ENCODE peak calls at places on chromosomes 11 and 22, in seven cellular contexts. One of them, this sample, is unnamed.

GRCh38 chr22:40403651-40404050 is 33.3 kb downstream of the SGSM3 start:
- DNase-seq in GM12878: no peak
- DNase-seq in K562: no peak
- DNase-seq in H1: no peak
- DNase-seq in SK-N-SH: no peak
- DNase-seq in Panc1: no peak
- DNase-seq in HepG2: no peak
- DNase-seq in this sample: no peak

GRCh38 chr11:117300301-117300700 is 9.2 kb downstream of the BACE1-AS start:
- DNase-seq in GM12878: no peak
- DNase-seq in K562: no peak
- DNase-seq in H1: peak; percentile 63
- DNase-seq in SK-N-SH: peak; percentile 76
- DNase-seq in Panc1: no peak
- DNase-seq in HepG2: peak; percentile 52
- DNase-seq in this sample: no peak

GRCh38 chr11:95790933-95791247 is 592 bp downstream of the CEP57 start:
- DNase-seq in GM12878: peak; percentile 24
- DNase-seq in K562: peak; percentile 88
- DNase-seq in H1: no peak
- DNase-seq in SK-N-SH: peak; percentile 18
- DNase-seq in Panc1: no peak
- DNase-seq in HepG2: peak; percentile 82
- DNase-seq in this sample: peak; percentile 28

GRCh38 chr11:106842134-106842533 is 176.1 kb downstream of the GUCY1A2 start:
- DNase-seq in GM12878: no peak
- DNase-seq in K562: no peak
- DNase-seq in H1: no peak
- DNase-seq in SK-N-SH: no peak
- DNase-seq in Panc1: no peak
- DNase-seq in HepG2: no peak
- DNase-seq in this sample: no peak

GRCh38 chr22:20957691-20958440 is 9.2 kb upstream of the AIFM3 start:
- DNase-seq in GM12878: no peak
- DNase-seq in K562: no peak
- DNase-seq in H1: peak; percentile 70
- DNase-seq in SK-N-SH: peak; percentile 25
- DNase-seq in Panc1: no peak
- DNase-seq in HepG2: no peak
- DNase-seq in this sample: no peak

GRCh38 chr22:23149743-23150238 is 4.5 kb downstream of the RAB36 start:
- DNase-seq in GM12878: no peak
- DNase-seq in K562: no peak
- DNase-seq in H1: no peak
- DNase-seq in SK-N-SH: no peak
- DNase-seq in Panc1: no peak
- DNase-seq in HepG2: no peak
- DNase-seq in this sample: no peak

GRCh38 chr11:31601635-31602282 is 92.2 kb downstream of the ELP4 start:
- DNase-seq in GM12878: no peak
- DNase-seq in K562: no peak
- DNase-seq in H1: no peak
- DNase-seq in SK-N-SH: no peak
- DNase-seq in Panc1: no peak
- DNase-seq in HepG2: no peak
- DNase-seq in this sample: no peak

GRCh38 chr11:64239662-64240466 is 1.0 kb upstream of the FKBP2 start:
- DNase-seq in GM12878: peak; percentile 36
- DNase-seq in K562: peak; percentile 64
- DNase-seq in H1: no peak
- DNase-seq in SK-N-SH: no peak
- DNase-seq in Panc1: no peak
- DNase-seq in HepG2: no peak
- DNase-seq in this sample: no peak

GRCh38 chr22:37259540-37260029 is 15.5 kb upstream of the RAC2 start:
- DNase-seq in GM12878: no peak
- DNase-seq in K562: peak; percentile 68
- DNase-seq in H1: peak; percentile 67
- DNase-seq in SK-N-SH: peak; percentile 58
- DNase-seq in Panc1: no peak
- DNase-seq in HepG2: no peak
- DNase-seq in this sample: peak; percentile 54

GRCh38 chr11:47918882-47919495 is 61.4 kb upstream of the PTPRJ start:
- DNase-seq in GM12878: no peak
- DNase-seq in K562: no peak
- DNase-seq in H1: no peak
- DNase-seq in SK-N-SH: no peak
- DNase-seq in Panc1: no peak
- DNase-seq in HepG2: no peak
- DNase-seq in this sample: no peak

GRCh38 chr22:21106000-21106399 is 60.3 kb downstream of the LRRC74B start:
- DNase-seq in GM12878: no peak
- DNase-seq in K562: no peak
- DNase-seq in H1: no peak
- DNase-seq in SK-N-SH: no peak
- DNase-seq in Panc1: no peak
- DNase-seq in HepG2: no peak
- DNase-seq in this sample: no peak

GRCh38 chr11:84719935-84720577 is 907.1 kb downstream of the DLG2 start:
- DNase-seq in GM12878: no peak
- DNase-seq in K562: no peak
- DNase-seq in H1: peak; percentile 74
- DNase-seq in SK-N-SH: peak; percentile 44
- DNase-seq in Panc1: no peak
- DNase-seq in HepG2: no peak
- DNase-seq in this sample: no peak

GRCh38 chr11:48093795-48094642 is 113.7 kb downstream of the PTPRJ start:
- DNase-seq in GM12878: no peak
- DNase-seq in K562: no peak
- DNase-seq in H1: peak; percentile 8
- DNase-seq in SK-N-SH: no peak
- DNase-seq in Panc1: no peak
- DNase-seq in HepG2: peak; percentile 77
- DNase-seq in this sample: no peak

GRCh38 chr11:117002639-117003305 is 95.5 kb downstream of the SIK3 start:
- DNase-seq in GM12878: no peak
- DNase-seq in K562: peak; percentile 8
- DNase-seq in H1: no peak
- DNase-seq in SK-N-SH: no peak
- DNase-seq in Panc1: no peak
- DNase-seq in HepG2: no peak
- DNase-seq in this sample: no peak

GRCh38 chr11:790721-791564 is 1.1 kb upstream of the CEND1 start:
- DNase-seq in GM12878: no peak
- DNase-seq in K562: no peak
- DNase-seq in H1: peak; percentile 85
- DNase-seq in SK-N-SH: peak; percentile 67
- DNase-seq in Panc1: no peak
- DNase-seq in HepG2: no peak
- DNase-seq in this sample: no peak

GRCh38 chr11:793556-793955 is 3.7 kb upstream of the CEND1 start:
- DNase-seq in GM12878: no peak
- DNase-seq in K562: no peak
- DNase-seq in H1: no peak
- DNase-seq in SK-N-SH: no peak
- DNase-seq in Panc1: no peak
- DNase-seq in HepG2: no peak
- DNase-seq in this sample: no peak

GRCh38 chr11:792535-792821 is 2.6 kb upstream of the CEND1 start:
- DNase-seq in GM12878: no peak
- DNase-seq in K562: no peak
- DNase-seq in H1: no peak
- DNase-seq in SK-N-SH: no peak
- DNase-seq in Panc1: no peak
- DNase-seq in HepG2: no peak
- DNase-seq in this sample: no peak

GRCh38 chr11:792873-793272 is 3.0 kb upstream of the CEND1 start:
- DNase-seq in GM12878: no peak
- DNase-seq in K562: no peak
- DNase-seq in H1: no peak
- DNase-seq in SK-N-SH: no peak
- DNase-seq in Panc1: no peak
- DNase-seq in HepG2: no peak
- DNase-seq in this sample: no peak

GRCh38 chr11:791658-792534 is 2.0 kb upstream of the CEND1 start:
- DNase-seq in GM12878: no peak
- DNase-seq in K562: no peak
- DNase-seq in H1: no peak
- DNase-seq in SK-N-SH: no peak
- DNase-seq in Panc1: no peak
- DNase-seq in HepG2: no peak
- DNase-seq in this sample: no peak
- H3K4me1 ChIP-seq in GM12878: peaks cover 20% of the 10 kb centered on the region
- H3K4me1 ChIP-seq in K562: peaks cover 7% of the 10 kb centered on the region
- H3K4me1 ChIP-seq in H1: peaks cover 34% of the 10 kb centered on the region
- H3K4me1 ChIP-seq in SK-N-SH: peaks cover 46% of the 10 kb centered on the region
- H3K4me1 ChIP-seq in Panc1: peaks cover 62% of the 10 kb centered on the region
- H3K4me1 ChIP-seq in HepG2: peaks cover 21% of the 10 kb centered on the region
- H3K4me1 ChIP-seq in this sample: peaks cover 16% of the 10 kb centered on the region

GRCh38 chr22:25472382-25472781 is 92.1 kb upstream of the GRK3 start:
- DNase-seq in GM12878: no peak
- DNase-seq in K562: no peak
- DNase-seq in H1: no peak
- DNase-seq in SK-N-SH: no peak
- DNase-seq in Panc1: no peak
- DNase-seq in HepG2: no peak
- DNase-seq in this sample: no peak

GRCh38 chr22:25478573-25478972 is 85.9 kb upstream of the GRK3 start:
- DNase-seq in GM12878: no peak
- DNase-seq in K562: no peak
- DNase-seq in H1: no peak
- DNase-seq in SK-N-SH: no peak
- DNase-seq in Panc1: no peak
- DNase-seq in HepG2: no peak
- DNase-seq in this sample: no peak

GRCh38 chr22:25477358-25477757 is 87.1 kb upstream of the GRK3 start:
- DNase-seq in GM12878: no peak
- DNase-seq in K562: no peak
- DNase-seq in H1: no peak
- DNase-seq in SK-N-SH: no peak
- DNase-seq in Panc1: no peak
- DNase-seq in HepG2: no peak
- DNase-seq in this sample: no peak

GRCh38 chr22:25478111-25478510 is 86.4 kb upstream of the GRK3 start:
- DNase-seq in GM12878: no peak
- DNase-seq in K562: no peak
- DNase-seq in H1: no peak
- DNase-seq in SK-N-SH: no peak
- DNase-seq in Panc1: no peak
- DNase-seq in HepG2: no peak
- DNase-seq in this sample: no peak

DNA sequence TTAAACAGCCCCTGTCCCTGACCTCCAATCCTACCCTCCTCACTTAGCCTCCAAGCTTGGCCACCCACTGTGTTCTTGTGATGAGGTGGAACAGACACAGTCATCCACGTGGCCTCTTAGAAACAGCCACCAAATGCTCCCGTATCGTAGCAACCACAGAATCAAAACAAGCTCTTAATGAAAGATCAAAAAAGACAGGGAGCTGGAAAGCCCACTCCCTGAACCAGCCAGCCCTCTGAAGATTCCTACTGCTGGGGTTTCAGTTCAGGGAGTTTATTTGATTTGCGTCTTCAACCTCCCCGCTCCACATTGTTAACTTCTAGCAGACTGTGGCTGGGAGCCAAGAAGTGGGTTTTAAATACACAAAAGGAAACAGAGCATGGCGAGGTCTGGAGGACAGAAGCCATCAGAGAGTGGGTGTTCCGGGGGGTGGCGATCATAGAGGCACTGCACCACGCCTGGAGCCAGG is 88.9 kb upstream of the GRK3 start:
- DNase-seq in GM12878: no peak
- DNase-seq in K562: no peak
- DNase-seq in H1: no peak
- DNase-seq in SK-N-SH: peak; percentile 49
- DNase-seq in Panc1: no peak
- DNase-seq in HepG2: no peak
- DNase-seq in this sample: no peak
- TF ChIP-seq SIN3A in GM12878: no peak
- TF ChIP-seq SIN3A in K562: no peak
- TF ChIP-seq SIN3A in H1: no peak
- TF ChIP-seq SIN3A in SK-N-SH: no peak
- TF ChIP-seq SIN3A in Panc1: no peak
- TF ChIP-seq SIN3A in HepG2: no peak
- TF ChIP-seq SIN3A in this sample: no peak

DNA sequence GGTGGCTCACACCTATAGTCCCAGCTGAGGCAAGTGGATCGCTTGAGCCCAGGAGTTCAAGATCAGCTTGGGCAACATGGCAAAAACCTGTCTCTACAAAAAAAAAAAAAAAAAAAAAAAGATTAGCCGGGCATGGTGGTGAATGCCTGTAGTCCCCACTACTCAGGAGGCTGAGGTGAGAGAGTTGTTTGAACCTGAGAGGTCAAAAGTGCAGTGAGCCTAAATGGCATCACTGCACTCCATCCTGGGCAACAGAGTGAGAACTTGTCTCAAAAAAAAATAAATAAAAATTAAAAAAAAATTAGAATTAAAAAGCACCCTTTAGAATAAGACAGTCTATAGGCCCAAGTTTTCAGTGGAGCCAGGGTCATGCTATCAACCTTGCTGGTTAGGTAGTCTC is 95.5 kb downstream of the PDHX start:
- DNase-seq in GM12878: no peak
- DNase-seq in K562: no peak
- DNase-seq in H1: no peak
- DNase-seq in SK-N-SH: no peak
- DNase-seq in Panc1: no peak
- DNase-seq in HepG2: no peak
- DNase-seq in this sample: no peak
- H3K4me1 ChIP-seq in GM12878: peaks cover 29% of the 10 kb centered on the region
- H3K4me1 ChIP-seq in K562: no peaks in the 10 kb centered on the region
- H3K4me1 ChIP-seq in H1: no peaks in the 10 kb centered on the region
- H3K4me1 ChIP-seq in SK-N-SH: no peaks in the 10 kb centered on the region
- H3K4me1 ChIP-seq in Panc1: peaks cover 90% of the 10 kb centered on the region
- H3K4me1 ChIP-seq in HepG2: peaks cover 18% of the 10 kb centered on the region
- H3K4me1 ChIP-seq in this sample: peaks cover 68% of the 10 kb centered on the region

GRCh38 chr11:2561283-2562180 is 116.7 kb downstream of the KCNQ1 start:
- DNase-seq in GM12878: no peak
- DNase-seq in K562: no peak
- DNase-seq in H1: no peak
- DNase-seq in SK-N-SH: no peak
- DNase-seq in Panc1: no peak
- DNase-seq in HepG2: no peak
- DNase-seq in this sample: no peak

GRCh38 chr11:2558402-2558801 is 113.6 kb downstream of the KCNQ1 start:
- DNase-seq in GM12878: no peak
- DNase-seq in K562: no peak
- DNase-seq in H1: no peak
- DNase-seq in SK-N-SH: no peak
- DNase-seq in Panc1: no peak
- DNase-seq in HepG2: no peak
- DNase-seq in this sample: no peak

GRCh38 chr11:2557381-2557780 is 112.6 kb downstream of the KCNQ1 start:
- DNase-seq in GM12878: no peak
- DNase-seq in K562: no peak
- DNase-seq in H1: no peak
- DNase-seq in SK-N-SH: no peak
- DNase-seq in Panc1: no peak
- DNase-seq in HepG2: no peak
- DNase-seq in this sample: no peak

GRCh38 chr11:2558861-2559526 is 114.2 kb downstream of the KCNQ1 start:
- DNase-seq in GM12878: no peak
- DNase-seq in K562: no peak
- DNase-seq in H1: no peak
- DNase-seq in SK-N-SH: no peak
- DNase-seq in Panc1: no peak
- DNase-seq in HepG2: no peak
- DNase-seq in this sample: no peak

GRCh38 chr11:2559527-2560311 is 114.9 kb downstream of the KCNQ1 start:
- DNase-seq in GM12878: no peak
- DNase-seq in K562: no peak
- DNase-seq in H1: no peak
- DNase-seq in SK-N-SH: no peak
- DNase-seq in Panc1: no peak
- DNase-seq in HepG2: no peak
- DNase-seq in this sample: no peak
- TF ChIP-seq SIN3A in GM12878: no peak
- TF ChIP-seq SIN3A in K562: no peak
- TF ChIP-seq SIN3A in H1: no peak
- TF ChIP-seq SIN3A in SK-N-SH: no peak
- TF ChIP-seq SIN3A in Panc1: no peak
- TF ChIP-seq SIN3A in HepG2: no peak
- TF ChIP-seq SIN3A in this sample: no peak